ENCODE peak calls at places on chromosomes 2 and 18, in seven cellular contexts. G, U, H, Q, W, D and C are unnamed samples.

GRCh38 chr2:86764661-86765307 is 25.9 kb downstream of the CD8A start:
- DNase-seq in G (no peak), U (no peak), H (peak; percentile 54), Q (no peak), W (peak; percentile 37), D (peak; percentile 62), C (no peak)

GRCh38 chr18:58235001-58235436 is 191.0 kb downstream of the NEDD4L start:
- DNase-seq in G (peak; percentile 43), U (no peak), H (no peak), Q (no peak), W (no peak), D (no peak), C (peak; percentile 59)

GRCh38 chr2:40797115-40797514 is 345.2 kb upstream of the SLC8A1 start:
- DNase-seq in G (no peak), U (no peak), H (no peak), Q (peak; percentile 11), W (no peak), D (no peak), C (no peak)

GRCh38 chr2:103138123-103138886 is 376.5 kb downstream of the TMEM182 start:
- DNase-seq in G (no peak), U (no peak), H (no peak), Q (no peak), W (no peak), D (no peak), C (no peak)

GRCh38 chr2:161992526-161992925 is 81.5 kb downstream of the DPP4 start:
- DNase-seq in G (no peak), U (no peak), H (peak; percentile 37), Q (no peak), W (no peak), D (no peak), C (no peak)

GRCh38 chr2:216130346-216130951 is 21.3 kb downstream of the XRCC5 start:
- DNase-seq in G (no peak), U (no peak), H (no peak), Q (no peak), W (no peak), D (peak; percentile 57), C (no peak)

GRCh38 chr2:230326453-230327417 is at the start of gene SP140L:
- DNase-seq in G (peak; percentile 38), U (peak; percentile 69), H (peak; percentile 77), Q (peak; percentile 63), W (peak; percentile 49), D (peak; percentile 84), C (peak; percentile 85)

GRCh38 chr2:202418511-202418910 is 42.4 kb downstream of the BMPR2 start:
- DNase-seq in G (no peak), U (no peak), H (no peak), Q (no peak), W (no peak), D (no peak), C (no peak)

GRCh38 chr2:151297882-151298281 is 8.4 kb upstream of the NMI start:
- DNase-seq in G (no peak), U (no peak), H (no peak), Q (no peak), W (no peak), D (peak; percentile 21), C (no peak)

GRCh38 chr2:126795661-126796060 is 103.0 kb upstream of the TEX51 start:
- DNase-seq in G (no peak), U (no peak), H (no peak), Q (no peak), W (no peak), D (no peak), C (no peak)

GRCh38 chr2:229489016-229489415 is 217.9 kb upstream of the PID1 start:
- DNase-seq in G (no peak), U (no peak), H (no peak), Q (no peak), W (no peak), D (peak; percentile 54), C (no peak)

GRCh38 chr2:181131584-181131983 is 151.2 kb downstream of the UBE2E3 start:
- DNase-seq in G (no peak), U (no peak), H (no peak), Q (no peak), W (no peak), D (no peak), C (no peak)

GRCh38 chr2:172270278-172271079 is 156.9 kb upstream of the ITGA6 start:
- DNase-seq in G (peak; percentile 32), U (no peak), H (no peak), Q (peak; percentile 87), W (no peak), D (no peak), C (peak; percentile 60)

GRCh38 chr18:5424903-5425302 is 118.9 kb downstream of the EPB41L3 start:
- DNase-seq in G (no peak), U (no peak), H (no peak), Q (no peak), W (no peak), D (peak; percentile 61), C (no peak)

GRCh38 chr18:37261246-37261927 is 304.2 kb downstream of the CELF4 start:
- DNase-seq in G (no peak), U (no peak), H (no peak), Q (no peak), W (no peak), D (no peak), C (no peak)

GRCh38 chr2:137123241-137123640 is 357.9 kb downstream of the THSD7B start:
- DNase-seq in G (no peak), U (no peak), H (no peak), Q (no peak), W (no peak), D (no peak), C (no peak)

GRCh38 chr2:173136614-173137013 is 61.0 kb downstream of the MAP3K20 start:
- DNase-seq in G (no peak), U (no peak), H (no peak), Q (no peak), W (no peak), D (no peak), C (no peak)

GRCh38 chr2:193868833-193869232 is 1674.1 kb upstream of the TMEFF2 start:
- DNase-seq in G (no peak), U (no peak), H (no peak), Q (no peak), W (no peak), D (no peak), C (no peak)

GRCh38 chr2:137838255-137839092 is 125.8 kb upstream of the HNMT start:
- DNase-seq in G (no peak), U (no peak), H (peak; percentile 21), Q (no peak), W (peak; percentile 29), D (peak; percentile 71), C (no peak)

DNA sequence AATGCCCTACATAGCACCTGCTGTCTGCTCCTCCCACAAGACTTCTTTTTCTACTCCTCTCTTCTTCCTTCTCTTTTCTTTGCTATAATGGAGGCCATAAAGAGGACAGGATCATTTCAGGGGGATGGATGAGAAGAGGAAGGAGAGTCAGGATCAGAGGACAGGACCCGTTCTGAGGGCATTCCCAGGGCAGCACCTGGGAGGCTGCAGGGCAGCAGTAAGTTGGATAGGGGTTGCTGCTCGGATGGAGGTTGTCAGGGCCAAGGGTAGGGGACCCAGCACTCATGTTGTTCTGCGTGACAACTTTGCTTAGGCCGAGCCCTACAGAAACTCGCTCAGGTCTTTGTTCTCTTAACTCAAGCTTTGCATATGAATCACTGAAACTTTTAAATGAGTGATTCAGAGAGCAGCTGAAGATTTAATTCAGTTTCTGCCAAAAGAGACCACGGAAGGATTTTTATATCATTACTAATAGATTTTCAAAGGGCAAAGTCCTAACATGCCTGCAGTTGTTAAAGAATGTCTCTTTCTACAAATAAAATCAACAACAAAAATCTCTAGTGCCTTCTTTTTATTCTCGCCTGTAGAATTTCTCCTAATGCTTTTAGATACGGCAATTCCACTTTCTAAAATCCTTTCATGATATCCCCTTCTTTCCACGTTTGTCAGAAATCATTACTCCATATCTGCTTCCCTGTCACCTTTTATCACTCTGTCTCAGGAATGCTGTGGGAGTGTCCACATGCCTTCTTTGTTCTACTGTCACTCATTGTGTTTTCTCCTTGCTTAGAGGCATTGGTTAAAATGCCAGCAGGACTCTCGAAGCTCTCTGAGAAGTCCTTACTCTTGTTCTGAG is 11.1 kb upstream of the GALNT5 start:
- DNase-seq in G (no peak), U (no peak), H (no peak), Q (no peak), W (peak; percentile 58), D (peak; percentile 70), C (no peak)
- H3K27ac ChIP-seq in G (peak overlapping the region; percentile 17), U (no peak overlapping the region), H (no peak overlapping the region), Q (no peak overlapping the region), W (peak overlapping the region; percentile 57), D (peak overlapping the region; percentile 58), C (no peak overlapping the region)

GRCh38 chr2:98503481-98504096 is 58.9 kb downstream of the INPP4A start:
- DNase-seq in G (no peak), U (no peak), H (no peak), Q (no peak), W (no peak), D (no peak), C (no peak)

GRCh38 chr2:98504386-98505109 is 59.9 kb downstream of the INPP4A start:
- DNase-seq in G (peak; percentile 25), U (no peak), H (no peak), Q (no peak), W (no peak), D (peak; percentile 35), C (no peak)

GRCh38 chr2:98501223-98501622 is 56.6 kb downstream of the INPP4A start:
- DNase-seq in G (no peak), U (no peak), H (no peak), Q (no peak), W (no peak), D (no peak), C (no peak)

GRCh38 chr2:98501896-98502295 is 57.2 kb downstream of the INPP4A start:
- DNase-seq in G (no peak), U (no peak), H (no peak), Q (no peak), W (no peak), D (no peak), C (no peak)

DNA sequence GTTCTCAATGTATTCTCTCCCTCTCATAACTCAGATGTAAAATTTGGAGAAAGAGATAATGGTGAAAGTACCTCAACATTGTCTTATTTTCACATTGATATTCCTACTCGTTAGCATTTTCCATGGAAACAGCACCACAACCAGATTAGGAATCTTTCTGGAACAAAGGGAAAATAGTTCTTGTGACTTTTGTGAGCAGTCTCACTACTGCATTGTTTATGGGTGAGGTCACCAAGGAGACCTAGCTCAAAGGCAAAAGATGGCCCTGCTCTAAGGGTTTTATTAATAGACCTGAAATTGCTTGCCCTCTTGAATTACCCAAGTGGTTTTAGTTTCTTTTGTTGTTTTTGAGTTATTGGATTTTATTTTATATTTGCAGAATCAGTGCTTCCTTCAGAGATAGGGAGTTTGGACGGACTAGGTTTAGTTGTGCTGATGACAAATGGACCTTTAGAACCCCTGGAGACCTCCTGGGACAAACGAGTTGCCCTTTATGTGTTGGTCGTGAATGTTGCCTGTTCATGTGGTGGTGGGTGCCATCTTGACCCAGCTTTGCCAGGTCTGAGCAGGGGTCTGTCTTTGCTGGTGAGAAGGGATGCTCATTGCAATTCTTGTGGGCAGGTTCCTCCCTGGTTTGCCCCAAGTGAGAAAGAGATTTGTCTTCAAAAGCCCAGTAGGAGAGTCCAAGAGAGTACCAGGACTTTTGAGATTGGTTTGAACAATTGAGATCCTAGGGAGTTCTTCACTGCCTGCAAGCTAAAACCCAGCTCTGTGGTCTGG is 58.1 kb downstream of the INPP4A start:
- DNase-seq in G (no peak), U (no peak), H (no peak), Q (no peak), W (no peak), D (peak; percentile 86), C (no peak)
- H3K4me1 ChIP-seq in G (no peaks in the 10 kb centered on the region), U (peaks cover 21% of the 10 kb centered on the region), H (peaks cover 70% of the 10 kb centered on the region), Q (peaks cover 15% of the 10 kb centered on the region), W (no peaks in the 10 kb centered on the region), D (peaks cover 19% of the 10 kb centered on the region), C (peaks cover 53% of the 10 kb centered on the region)

GRCh38 chr2:231411237-231411636 is 15.7 kb downstream of the B3GNT7 start:
- DNase-seq in G (no peak), U (no peak), H (no peak), Q (no peak), W (no peak), D (no peak), C (no peak)
- H3K27ac ChIP-seq in G (peak overlapping the region; percentile 29), U (no peak overlapping the region), H (no peak overlapping the region), Q (peak overlapping the region; percentile 94), W (no peak overlapping the region), D (no peak overlapping the region), C (peak overlapping the region; percentile 84)

GRCh38 chr2:239290618-239291504 is 110.0 kb downstream of the HDAC4 start:
- DNase-seq in G (no peak), U (no peak), H (no peak), Q (no peak), W (no peak), D (no peak), C (peak; percentile 14)
- H3K4me1 ChIP-seq in G (no peaks in the 10 kb centered on the region), U (peaks cover 5% of the 10 kb centered on the region), H (peaks cover 79% of the 10 kb centered on the region), Q (peaks cover 26% of the 10 kb centered on the region), W (no peaks in the 10 kb centered on the region), D (peaks cover 29% of the 10 kb centered on the region), C (peaks cover 91% of the 10 kb centered on the region)